ENCODE peak calls at places on chromosomes 11 and 22, in four cellular contexts. F is aorta; K is AG04450; P is stimulated activated CD4-positive, alpha-beta T cell treated with anti-CD3 and anti-CD28 coated beads, Interleukin-15, amount 100 ng/mL, for 24 hours. S is an unnamed sample.
A peak's percentile ranks its signal among the peaks of the same experiment; 100 is the strongest.

GRCh38 chr11:44556735-44557409 is 8.6 kb upstream of the CD82 start:
- DNase-seq in P (peak; percentile 79), F (peak; percentile 80), K (no peak), S (no peak)

GRCh38 chr11:1373536-1374214 is 16.1 kb upstream of the BRSK2 start:
- DNase-seq in P (no peak), K (no peak), F (no peak), S (no peak)

GRCh38 chr22:24571266-24571665 is 15.5 kb downstream of the SNRPD3 start:
- DNase-seq in P (no peak), K (no peak), F (no peak), S (no peak)

GRCh38 chr11:132718711-132719641 is 813.3 kb downstream of the OPCML start:
- DNase-seq in K (no peak), F (no peak), P (peak; percentile 57), S (no peak)

GRCh38 chr11:74926304-74927030 is 22.4 kb downstream of the XRRA1 start:
- DNase-seq in K (no peak), F (no peak), P (peak; percentile 27), S (no peak)

GRCh38 chr11:76695767-76696166 is 25.2 kb upstream of the LRRC32 start:
- DNase-seq in P (no peak), K (no peak), F (no peak), S (no peak)

GRCh38 chr11:133990501-133990900 is 33.7 kb upstream of the IGSF9B start:
- DNase-seq in F (no peak), P (no peak), K (no peak), S (no peak)

GRCh38 chr22:33842006-33842354 is 78.3 kb downstream of the LARGE1 start:
- DNase-seq in F (no peak), K (no peak), P (no peak), S (no peak)

GRCh38 chr11:119196833-119197483 is 9.2 kb upstream of the CBL start:
- DNase-seq in F (no peak), K (peak; percentile 78), P (peak; percentile 78), S (peak; percentile 65)

GRCh38 chr11:55707029-55707428 is 45.0 kb downstream of the OR4C6 start:
- DNase-seq in P (no peak), K (no peak), F (no peak), S (peak; percentile 18)

GRCh38 chr22:39707351-39707750 is 136.8 kb downstream of the CACNA1I start:
- DNase-seq in K (no peak), P (no peak), F (no peak), S (no peak)

GRCh38 chr11:62508336-62509058 is 38.1 kb downstream of the AHNAK start:
- DNase-seq in P (peak; percentile 12), K (no peak), F (peak; percentile 89), S (peak; percentile 96)

GRCh38 chr11:88363566-88364169 is 26.1 kb upstream of the CTSC start:
- DNase-seq in F (no peak), K (no peak), P (no peak), S (no peak)

GRCh38 chr11:19753451-19754041 is 40.9 kb downstream of the NAV2 start:
- DNase-seq in K (no peak), F (no peak), P (no peak), S (no peak)

GRCh38 chr11:117629146-117629545 is 167.9 kb downstream of the DSCAML1 start:
- DNase-seq in F (no peak), P (no peak), K (no peak), S (no peak)

GRCh38 chr11:59403546-59403945 is 22.7 kb downstream of the OR5A2 start:
- DNase-seq in P (no peak), F (no peak), K (no peak), S (no peak)

GRCh38 chr22:22235564-22235963 is 9.0 kb upstream of the VPREB1 start:
- DNase-seq in K (no peak), P (peak; percentile 75), F (no peak), S (no peak)

GRCh38 chr22:20084547-20085413 is 4.7 kb downstream of the DGCR8 start:
- DNase-seq in K (no peak), P (peak; percentile 40), F (peak; percentile 43), S (no peak)

GRCh38 chr11:18700375-18700774 is 1.8 kb downstream of the TMEM86A start:
- DNase-seq in K (no peak), F (no peak), P (no peak), S (no peak)

GRCh38 chr11:13963169-13963948 is 836 bp downstream of the SPON1 start:
- DNase-seq in F (peak; percentile 62), P (peak; percentile 56), K (no peak), S (no peak)

GRCh38 chr11:111465400-111465799 is 46.8 kb downstream of the BTG4 start:
- DNase-seq in K (no peak), F (no peak), P (no peak), S (no peak)

GRCh38 chr22:49473286-49473685 is 354.4 kb downstream of the BRD1 start:
- DNase-seq in F (no peak), K (no peak), P (no peak), S (no peak)

GRCh38 chr11:95498731-95499396 is 267.9 kb upstream of the SESN3 start:
- DNase-seq in K (no peak), P (no peak), F (no peak), S (no peak)

GRCh38 chr11:72436667-72437066 is 2.3 kb upstream of the CLPB start:
- DNase-seq in F (no peak), K (no peak), P (no peak), S (no peak)

GRCh38 chr11:112529071-112529470 is 268.4 kb upstream of the PLET1 start:
- DNase-seq in K (no peak), F (no peak), P (no peak), S (no peak)

GRCh38 chr11:105588001-105588400 is 21.9 kb upstream of the GRIA4 start:
- DNase-seq in K (peak; percentile 44), P (no peak), F (no peak), S (no peak)

GRCh38 chr22:25406510-25407210 is 157.8 kb upstream of the GRK3 start:
- DNase-seq in F (peak; percentile 79), P (no peak), K (no peak), S (no peak)

GRCh38 chr22:32336185-32336603 is 21.5 kb upstream of the RFPL3 start:
- DNase-seq in F (no peak), P (no peak), K (no peak), S (no peak)

GRCh38 chr11:72321381-72321996 is 77.5 kb upstream of the PHOX2A start:
- DNase-seq in K (no peak), P (no peak), F (no peak), S (no peak)

GRCh38 chr11:69918938-69919650 is 99.9 kb upstream of the FGF3 start:
- DNase-seq in K (no peak), P (peak; percentile 82), F (peak; percentile 88), S (no peak)

GRCh38 chr11:65185869-65186341 is 4.2 kb downstream of the CAPN1 start:
- DNase-seq in F (no peak), K (no peak), P (no peak), S (no peak)

GRCh38 chr22:20964090-20964798 is 2.8 kb upstream of the AIFM3 start:
- DNase-seq in P (no peak), K (no peak), F (no peak), S (no peak)

GRCh38 chr11:82972103-82972502 is 70.6 kb downstream of the DDIAS start:
- DNase-seq in F (no peak), K (no peak), P (no peak), S (no peak)

GRCh38 chr11:2213384-2213842 is 41.8 kb upstream of the TH start:
- DNase-seq in F (peak; percentile 63), K (no peak), P (peak; percentile 47), S (no peak)

GRCh38 chr11:66050581-66051231 is 1.5 kb upstream of the SF3B2 start:
- DNase-seq in K (no peak), F (no peak), P (no peak), S (no peak)

GRCh38 chr22:50010676-50011446 is 1.7 kb downstream of the IL17REL start:
- DNase-seq in P (peak; percentile 51), F (no peak), K (no peak), S (no peak)

S was measured in LNCaP clone FGC.